ENCODE peak calls at places on chromosomes 3 and 15, in five cellular contexts. N is adrenal gland, C is ovary, H is H1, V is SK-N-SH. G is an unnamed sample.

GRCh38 chr3:131353016-131353877 is 28.3 kb upstream of the NUDT16 start:
- DNase-seq in N (no peak), C (no peak), V (no peak), H (no peak), G (no peak)

GRCh38 chr3:138594150-138594934 is at the start of gene CEP70:
- DNase-seq in V (peak; percentile 95), H (peak; percentile 96), N (peak; percentile 95), C (peak; percentile 97), G (peak; percentile 95)

GRCh38 chr3:66816110-66816761 is 181.9 kb upstream of the KBTBD8 start:
- DNase-seq in V (peak; percentile 46), C (no peak), H (no peak), N (no peak), G (no peak)

GRCh38 chr3:40658305-40658704 is 133.5 kb downstream of the ZNF621 start:
- DNase-seq in N (no peak), H (no peak), C (no peak), V (no peak), G (no peak)

GRCh38 chr3:55690746-55691540 is 203.8 kb upstream of the WNT5A start:
- DNase-seq in C (no peak), V (no peak), H (peak; percentile 68), N (no peak), G (peak; percentile 35)

GRCh38 chr3:149479621-149480325 is 5.3 kb downstream of the TM4SF4 start:
- DNase-seq in N (peak; percentile 45), V (no peak), H (no peak), C (no peak), G (no peak)

GRCh38 chr15:60620707-60621106 is 141.8 kb upstream of the ICE2 start:
- DNase-seq in V (no peak), N (peak; percentile 88), H (peak; percentile 74), C (no peak), G (peak; percentile 50)

GRCh38 chr3:139653582-139653981 is 24.2 kb downstream of the NMNAT3 start:
- DNase-seq in H (no peak), N (peak; percentile 49), V (no peak), C (no peak), G (no peak)

GRCh38 chr15:71716990-71717389 is 93.4 kb upstream of the NR2E3 start:
- DNase-seq in V (no peak), H (no peak), N (no peak), C (no peak), G (no peak)

GRCh38 chr15:71133734-71134464 is 18.6 kb downstream of the THSD4 start:
- DNase-seq in C (no peak), H (no peak), V (no peak), N (peak; percentile 77), G (no peak)

GRCh38 chr3:61903931-61904657 is 342.7 kb downstream of the PTPRG start:
- DNase-seq in H (no peak), C (no peak), N (no peak), V (no peak), G (no peak)

GRCh38 chr3:150179330-150179729 is 208.6 kb upstream of the PFN2 start:
- DNase-seq in V (no peak), H (no peak), C (no peak), N (no peak), G (no peak)

GRCh38 chr3:45441570-45442313 is 53.4 kb downstream of the LARS2 start:
- DNase-seq in H (no peak), N (no peak), C (no peak), V (no peak), G (no peak)

GRCh38 chr3:46946856-46947544 is 29.5 kb downstream of the CCDC12 start:
- DNase-seq in C (no peak), N (peak; percentile 91), V (peak; percentile 80), H (no peak), G (peak; percentile 82)

GRCh38 chr3:6799264-6799915 is 61.5 kb upstream of the GRM7 start:
- DNase-seq in H (peak; percentile 58), C (no peak), V (peak; percentile 24), N (peak; percentile 18), G (no peak)

GRCh38 chr3:28348637-28349396 is at the start of the genes AZI2 and ZCWPW2:
- DNase-seq in C (peak; percentile 98), V (peak; percentile 91), H (peak; percentile 93), N (peak; percentile 97), G (peak; percentile 98)

GRCh38 chr15:63121382-63122001 is at the start of gene LACTB:
- DNase-seq in N (peak; percentile 91), C (peak; percentile 84), H (peak; percentile 88), V (peak; percentile 92), G (peak; percentile 96)

GRCh38 chr3:119062892-119063291 is 28.2 kb upstream of the IGSF11 start:
- DNase-seq in V (no peak), C (no peak), H (no peak), N (no peak), G (no peak)

GRCh38 chr15:51004103-51004536 is 90.6 kb downstream of the TNFAIP8L3 start:
- DNase-seq in N (no peak), C (no peak), H (no peak), V (no peak), G (no peak)

GRCh38 chr3:31947671-31948091 is 33.4 kb downstream of the OSBPL10 start:
- DNase-seq in H (no peak), N (no peak), V (no peak), C (no peak), G (no peak)

GRCh38 chr3:31946484-31947081 is 34.5 kb downstream of the OSBPL10 start:
- DNase-seq in C (no peak), N (no peak), H (no peak), V (no peak), G (no peak)

GRCh38 chr3:31943041-31943440 is 38.0 kb downstream of the OSBPL10 start:
- DNase-seq in H (no peak), V (no peak), C (no peak), N (no peak), G (no peak)

GRCh38 chr3:31948255-31948654 is 32.8 kb downstream of the OSBPL10 start:
- DNase-seq in V (no peak), H (no peak), N (no peak), C (no peak), G (no peak)

DNA sequence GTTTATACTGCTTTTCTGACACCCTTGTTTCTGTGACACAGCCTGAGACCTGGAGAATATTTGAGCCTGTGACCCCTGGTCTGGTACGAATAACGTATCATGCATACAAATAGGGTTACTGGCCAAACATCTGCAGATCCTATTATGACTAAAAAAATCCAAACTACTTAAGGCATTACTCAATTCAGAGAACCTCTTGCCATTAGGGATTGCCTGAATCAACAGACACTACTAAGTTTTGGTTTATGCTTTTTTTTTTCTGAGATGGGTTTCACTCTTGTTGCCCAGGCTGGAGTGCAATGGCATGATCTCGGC is 35.4 kb downstream of the OSBPL10 start:
- DNase-seq in N (no peak), H (no peak), C (no peak), V (no peak), G (no peak)
- H3K4me1 ChIP-seq in N (no peaks in the 10 kb centered on the region), H (peaks cover 2% of the 10 kb centered on the region), C (no peaks in the 10 kb centered on the region), V (no peaks in the 10 kb centered on the region), G (peaks cover 2% of the 10 kb centered on the region)

GRCh38 chr15:84747423-84748273 is 744 bp upstream of the ZNF592 start:
- DNase-seq in H (peak; percentile 89), N (peak; percentile 82), C (peak; percentile 78), V (no peak), G (peak; percentile 82)
- TF ChIP-seq CTCF in H (peak; percentile 14), N (peak; percentile 18), C (no peak), V (no peak), G (no peak)

DNA sequence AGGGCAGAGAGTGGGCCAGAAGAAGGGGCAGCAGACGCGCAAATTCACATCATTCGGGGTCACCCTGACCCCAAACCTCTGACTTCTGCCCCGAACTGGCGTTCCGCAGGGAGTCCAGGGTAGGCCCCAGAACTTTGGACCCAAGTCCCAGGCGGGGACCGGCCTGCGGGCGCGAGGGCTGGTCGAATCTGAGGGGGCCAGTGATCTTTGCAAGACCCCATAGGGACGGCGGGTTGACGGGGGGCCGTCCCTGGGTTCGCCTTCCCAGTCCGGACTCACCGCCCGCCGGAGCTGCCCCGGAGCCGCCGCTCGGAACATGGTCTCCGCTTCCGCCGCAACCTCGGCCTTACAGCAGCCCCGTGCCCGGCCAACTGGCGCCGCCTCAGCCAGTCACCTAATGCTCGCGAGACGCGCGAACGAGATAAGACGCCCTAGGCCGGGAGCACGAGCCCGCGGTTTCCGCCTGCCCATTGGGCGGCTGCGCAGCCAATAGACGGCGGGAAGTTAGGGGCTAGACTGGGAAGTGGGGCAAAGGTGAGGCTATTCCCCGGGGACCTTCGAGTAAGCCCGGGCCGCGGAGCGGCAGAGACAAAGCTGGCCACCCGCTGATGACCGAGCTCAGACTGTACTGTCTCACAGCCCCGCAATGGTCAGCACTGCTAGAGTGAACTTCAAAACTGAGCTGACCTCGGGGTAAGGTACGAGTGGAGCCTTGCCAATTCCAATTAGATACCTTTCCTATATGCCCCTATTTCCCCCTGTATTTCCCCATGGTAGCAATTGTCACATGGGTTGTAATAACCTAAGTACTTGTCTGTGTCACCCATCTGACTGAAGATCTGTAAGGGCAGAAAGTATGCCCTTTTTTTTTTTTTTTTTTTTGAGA is at the start of gene ETFA:
- DNase-seq in V (peak; percentile 97), N (peak; percentile 98), C (peak; percentile 97), H (peak; percentile 97), G (peak; percentile 99)
- H3K4me3 ChIP-seq in V (peak within 1 kb of the TSS; percentile 91), N (peak within 1 kb of the TSS; percentile 49), C (peak within 1 kb of the TSS; percentile 83), H (peak within 1 kb of the TSS; percentile 89), G (peak within 1 kb of the TSS; percentile 84)

DNA sequence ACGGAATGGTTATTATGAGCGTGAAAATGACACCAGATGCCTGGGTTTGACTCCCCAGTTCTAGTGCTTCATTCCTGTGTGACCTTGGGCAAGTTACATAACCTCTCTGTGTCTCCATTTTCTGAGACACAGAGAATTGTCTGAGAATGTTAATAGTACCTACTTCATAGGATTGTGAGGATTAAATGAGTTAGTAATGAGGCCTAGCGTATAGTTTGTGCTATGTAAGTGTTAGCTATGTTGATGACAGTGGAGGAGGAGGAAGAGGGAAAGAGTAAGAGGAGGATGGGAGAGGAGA is 150.3 kb downstream of the MEGF11 start:
- DNase-seq in C (no peak), N (no peak), H (no peak), V (no peak), G (no peak)
- H3K4me1 ChIP-seq in C (no peaks in the 10 kb centered on the region), N (no peaks in the 10 kb centered on the region), H (peaks cover 7% of the 10 kb centered on the region), V (no peaks in the 10 kb centered on the region), G (no peaks in the 10 kb centered on the region)

DNA sequence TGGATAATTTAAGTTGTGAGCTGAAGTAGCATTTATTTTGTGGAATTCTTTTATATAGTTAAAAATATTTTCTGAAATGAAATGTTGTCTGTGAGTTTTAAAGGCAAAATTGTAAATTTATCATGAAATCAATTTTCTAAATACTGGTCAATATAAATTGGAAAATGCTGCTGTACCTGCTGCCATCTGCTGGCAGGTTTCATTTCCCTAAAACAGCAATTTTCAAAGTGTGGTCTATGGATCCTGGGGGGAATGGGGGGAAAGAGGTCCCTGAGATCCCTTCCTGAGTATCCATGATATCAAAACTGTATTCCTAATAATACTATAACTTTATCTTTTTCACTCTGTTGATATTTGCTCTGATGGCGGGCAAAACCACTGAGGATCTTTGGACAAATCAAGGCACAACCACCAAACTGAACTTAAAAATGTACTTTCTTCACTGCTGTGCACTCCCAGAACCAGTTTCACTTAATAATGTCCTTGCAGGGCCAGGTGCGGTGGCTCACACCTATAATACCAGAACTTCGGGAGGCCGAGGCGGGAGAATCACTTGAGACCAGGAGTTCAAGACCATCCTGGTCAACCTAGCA is 17.2 kb upstream of the CCR4 start:
- DNase-seq in C (peak; percentile 21), N (no peak), V (peak; percentile 57), H (no peak), G (no peak)
- TF ChIP-seq CTCF in C (no peak), N (peak; percentile 64), V (peak; percentile 91), H (peak; percentile 55), G (peak; percentile 44)

DNA sequence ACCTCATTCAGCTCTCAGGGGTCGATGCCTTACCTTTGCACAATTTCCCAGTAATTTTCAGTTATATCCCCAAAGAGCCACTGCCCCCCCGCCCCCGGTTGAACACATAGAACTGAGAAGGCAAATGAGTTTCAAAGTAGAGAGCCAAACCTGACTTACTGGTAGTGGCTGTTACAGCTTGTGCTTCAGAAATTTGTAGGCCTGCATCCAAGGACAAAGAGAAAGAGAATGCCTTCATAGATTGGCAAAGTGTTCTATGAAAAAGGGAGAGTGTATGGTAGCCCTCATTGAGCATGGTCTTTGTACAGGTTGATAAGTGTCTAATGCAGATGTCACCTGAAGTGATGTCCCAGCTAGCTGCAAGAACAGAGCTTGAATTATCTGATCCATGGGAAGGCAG is 13.9 kb downstream of the SEMA6D start:
- DNase-seq in C (no peak), N (no peak), V (no peak), H (no peak), G (no peak)
- H3K4me3 ChIP-seq in C (no peak overlapping the region), N (no peak overlapping the region), V (no peak overlapping the region), H (no peak overlapping the region), G (no peak overlapping the region)

G was measured in left lung.